ENCODE peak calls at places on chromosome 7, in eight cellular contexts. One of them, this sample, is unnamed.

GRCh38 chr7:158386355-158386618 is 201.3 kb downstream of the PTPRN2 start:
- DNase-seq in SHP77: no peak
- DNase-seq in mucosa of descending colon: no peak
- DNase-seq in A549: no peak
- DNase-seq in HEK293T: no peak
- DNase-seq in ecto neural progenitor cell: no peak
- DNase-seq in stimulated activated CD8-positive, alpha-beta memory T cell treated with anti-CD3 and anti-CD28 coated beads, Interleukin-12 subunit alpha, Interleukin-12 subunit beta, amount 100 ng/mL, for 4 hours: no peak
- DNase-seq in kidney glomerular epithelial cell: no peak
- DNase-seq in this sample: no peak

GRCh38 chr7:114334992-114335391 is 79.6 kb upstream of the FOXP2 start:
- DNase-seq in HEK293T: no peak
- DNase-seq in ecto neural progenitor cell: no peak
- DNase-seq in A549: no peak
- DNase-seq in kidney glomerular epithelial cell: no peak
- DNase-seq in stimulated activated CD8-positive, alpha-beta memory T cell treated with anti-CD3 and anti-CD28 coated beads, Interleukin-12 subunit alpha, Interleukin-12 subunit beta, amount 100 ng/mL, for 4 hours: no peak
- DNase-seq in SHP77: no peak
- DNase-seq in mucosa of descending colon: no peak
- DNase-seq in this sample: no peak

GRCh38 chr7:135361788-135362187 is 128.2 kb downstream of the STRA8 start:
- DNase-seq in mucosa of descending colon: no peak
- DNase-seq in ecto neural progenitor cell: no peak
- DNase-seq in kidney glomerular epithelial cell: no peak
- DNase-seq in A549: no peak
- DNase-seq in HEK293T: no peak
- DNase-seq in stimulated activated CD8-positive, alpha-beta memory T cell treated with anti-CD3 and anti-CD28 coated beads, Interleukin-12 subunit alpha, Interleukin-12 subunit beta, amount 100 ng/mL, for 4 hours: no peak
- DNase-seq in SHP77: no peak
- DNase-seq in this sample: no peak

GRCh38 chr7:102390697-102391484 is 5.3 kb upstream of the PRKRIP1 start:
- DNase-seq in ecto neural progenitor cell: peak
- DNase-seq in SHP77: peak
- DNase-seq in A549: peak
- DNase-seq in kidney glomerular epithelial cell: peak
- DNase-seq in mucosa of descending colon: peak
- DNase-seq in HEK293T: peak
- DNase-seq in stimulated activated CD8-positive, alpha-beta memory T cell treated with anti-CD3 and anti-CD28 coated beads, Interleukin-12 subunit alpha, Interleukin-12 subunit beta, amount 100 ng/mL, for 4 hours: peak
- DNase-seq in this sample: no peak

GRCh38 chr7:23373151-23374004 is 74.2 kb downstream of the MALSU1 start:
- DNase-seq in HEK293T: no peak
- DNase-seq in A549: no peak
- DNase-seq in ecto neural progenitor cell: no peak
- DNase-seq in mucosa of descending colon: no peak
- DNase-seq in stimulated activated CD8-positive, alpha-beta memory T cell treated with anti-CD3 and anti-CD28 coated beads, Interleukin-12 subunit alpha, Interleukin-12 subunit beta, amount 100 ng/mL, for 4 hours: peak
- DNase-seq in SHP77: peak
- DNase-seq in kidney glomerular epithelial cell: no peak
- DNase-seq in this sample: no peak

GRCh38 chr7:157690058-157690832 is 353.4 kb downstream of the DNAJB6 start:
- DNase-seq in ecto neural progenitor cell: peak
- DNase-seq in A549: no peak
- DNase-seq in SHP77: no peak
- DNase-seq in HEK293T: peak
- DNase-seq in mucosa of descending colon: no peak
- DNase-seq in kidney glomerular epithelial cell: no peak
- DNase-seq in stimulated activated CD8-positive, alpha-beta memory T cell treated with anti-CD3 and anti-CD28 coated beads, Interleukin-12 subunit alpha, Interleukin-12 subunit beta, amount 100 ng/mL, for 4 hours: no peak
- DNase-seq in this sample: no peak

GRCh38 chr7:24245362-24245761 is 38.6 kb upstream of the NPY start:
- DNase-seq in HEK293T: no peak
- DNase-seq in kidney glomerular epithelial cell: no peak
- DNase-seq in SHP77: no peak
- DNase-seq in stimulated activated CD8-positive, alpha-beta memory T cell treated with anti-CD3 and anti-CD28 coated beads, Interleukin-12 subunit alpha, Interleukin-12 subunit beta, amount 100 ng/mL, for 4 hours: no peak
- DNase-seq in ecto neural progenitor cell: no peak
- DNase-seq in mucosa of descending colon: no peak
- DNase-seq in A549: no peak
- DNase-seq in this sample: no peak

GRCh38 chr7:106773228-106773627 is 91.9 kb upstream of the PIK3CG start:
- DNase-seq in A549: no peak
- DNase-seq in HEK293T: no peak
- DNase-seq in stimulated activated CD8-positive, alpha-beta memory T cell treated with anti-CD3 and anti-CD28 coated beads, Interleukin-12 subunit alpha, Interleukin-12 subunit beta, amount 100 ng/mL, for 4 hours: no peak
- DNase-seq in mucosa of descending colon: no peak
- DNase-seq in ecto neural progenitor cell: no peak
- DNase-seq in SHP77: no peak
- DNase-seq in kidney glomerular epithelial cell: peak
- DNase-seq in this sample: no peak

GRCh38 chr7:18019562-18019961 is 8.1 kb downstream of the PRPS1L1 start:
- DNase-seq in HEK293T: no peak
- DNase-seq in kidney glomerular epithelial cell: peak
- DNase-seq in SHP77: no peak
- DNase-seq in mucosa of descending colon: no peak
- DNase-seq in ecto neural progenitor cell: no peak
- DNase-seq in A549: peak
- DNase-seq in stimulated activated CD8-positive, alpha-beta memory T cell treated with anti-CD3 and anti-CD28 coated beads, Interleukin-12 subunit alpha, Interleukin-12 subunit beta, amount 100 ng/mL, for 4 hours: no peak
- DNase-seq in this sample: no peak

GRCh38 chr7:50505553-50505952 is 55.4 kb upstream of the FIGNL1 start:
- DNase-seq in A549: no peak
- DNase-seq in stimulated activated CD8-positive, alpha-beta memory T cell treated with anti-CD3 and anti-CD28 coated beads, Interleukin-12 subunit alpha, Interleukin-12 subunit beta, amount 100 ng/mL, for 4 hours: no peak
- DNase-seq in HEK293T: no peak
- DNase-seq in kidney glomerular epithelial cell: no peak
- DNase-seq in SHP77: no peak
- DNase-seq in ecto neural progenitor cell: peak
- DNase-seq in mucosa of descending colon: no peak
- DNase-seq in this sample: no peak

GRCh38 chr7:148084138-148084537 is 506.4 kb upstream of the C7orf33 start:
- DNase-seq in mucosa of descending colon: peak
- DNase-seq in stimulated activated CD8-positive, alpha-beta memory T cell treated with anti-CD3 and anti-CD28 coated beads, Interleukin-12 subunit alpha, Interleukin-12 subunit beta, amount 100 ng/mL, for 4 hours: no peak
- DNase-seq in HEK293T: peak
- DNase-seq in A549: no peak
- DNase-seq in ecto neural progenitor cell: peak
- DNase-seq in SHP77: peak
- DNase-seq in kidney glomerular epithelial cell: peak
- DNase-seq in this sample: no peak

GRCh38 chr7:133009426-133009825 is 72.5 kb downstream of the CHCHD3 start:
- DNase-seq in A549: no peak
- DNase-seq in mucosa of descending colon: no peak
- DNase-seq in HEK293T: no peak
- DNase-seq in SHP77: no peak
- DNase-seq in kidney glomerular epithelial cell: no peak
- DNase-seq in stimulated activated CD8-positive, alpha-beta memory T cell treated with anti-CD3 and anti-CD28 coated beads, Interleukin-12 subunit alpha, Interleukin-12 subunit beta, amount 100 ng/mL, for 4 hours: no peak
- DNase-seq in ecto neural progenitor cell: no peak
- DNase-seq in this sample: no peak

GRCh38 chr7:146791344-146792300 is 675.0 kb downstream of the CNTNAP2 start:
- DNase-seq in A549: no peak
- DNase-seq in stimulated activated CD8-positive, alpha-beta memory T cell treated with anti-CD3 and anti-CD28 coated beads, Interleukin-12 subunit alpha, Interleukin-12 subunit beta, amount 100 ng/mL, for 4 hours: no peak
- DNase-seq in mucosa of descending colon: no peak
- DNase-seq in kidney glomerular epithelial cell: no peak
- DNase-seq in HEK293T: no peak
- DNase-seq in ecto neural progenitor cell: no peak
- DNase-seq in SHP77: no peak
- DNase-seq in this sample: no peak

GRCh38 chr7:43502941-43503340 is 80.0 kb upstream of the STK17A start:
- DNase-seq in A549: no peak
- DNase-seq in SHP77: no peak
- DNase-seq in stimulated activated CD8-positive, alpha-beta memory T cell treated with anti-CD3 and anti-CD28 coated beads, Interleukin-12 subunit alpha, Interleukin-12 subunit beta, amount 100 ng/mL, for 4 hours: no peak
- DNase-seq in mucosa of descending colon: no peak
- DNase-seq in HEK293T: no peak
- DNase-seq in ecto neural progenitor cell: no peak
- DNase-seq in kidney glomerular epithelial cell: no peak
- DNase-seq in this sample: no peak

GRCh38 chr7:64863969-64864368 is 39.1 kb upstream of the ZNF273 start:
- DNase-seq in A549: no peak
- DNase-seq in ecto neural progenitor cell: no peak
- DNase-seq in HEK293T: no peak
- DNase-seq in stimulated activated CD8-positive, alpha-beta memory T cell treated with anti-CD3 and anti-CD28 coated beads, Interleukin-12 subunit alpha, Interleukin-12 subunit beta, amount 100 ng/mL, for 4 hours: no peak
- DNase-seq in kidney glomerular epithelial cell: no peak
- DNase-seq in mucosa of descending colon: no peak
- DNase-seq in SHP77: no peak
- DNase-seq in this sample: no peak

GRCh38 chr7:153320728-153321127 is 561.2 kb downstream of the ACTR3B start:
- DNase-seq in HEK293T: no peak
- DNase-seq in kidney glomerular epithelial cell: no peak
- DNase-seq in ecto neural progenitor cell: no peak
- DNase-seq in stimulated activated CD8-positive, alpha-beta memory T cell treated with anti-CD3 and anti-CD28 coated beads, Interleukin-12 subunit alpha, Interleukin-12 subunit beta, amount 100 ng/mL, for 4 hours: no peak
- DNase-seq in A549: no peak
- DNase-seq in SHP77: no peak
- DNase-seq in mucosa of descending colon: no peak
- DNase-seq in this sample: no peak

GRCh38 chr7:73941836-73942551 is 81.0 kb downstream of the TMEM270 start:
- DNase-seq in HEK293T: no peak
- DNase-seq in mucosa of descending colon: no peak
- DNase-seq in stimulated activated CD8-positive, alpha-beta memory T cell treated with anti-CD3 and anti-CD28 coated beads, Interleukin-12 subunit alpha, Interleukin-12 subunit beta, amount 100 ng/mL, for 4 hours: no peak
- DNase-seq in SHP77: no peak
- DNase-seq in ecto neural progenitor cell: no peak
- DNase-seq in kidney glomerular epithelial cell: peak
- DNase-seq in A549: peak
- DNase-seq in this sample: no peak

GRCh38 chr7:131370523-131370968 is 42.9 kb downstream of the MKLN1 start:
- DNase-seq in HEK293T: no peak
- DNase-seq in ecto neural progenitor cell: no peak
- DNase-seq in kidney glomerular epithelial cell: peak
- DNase-seq in SHP77: no peak
- DNase-seq in A549: no peak
- DNase-seq in mucosa of descending colon: no peak
- DNase-seq in stimulated activated CD8-positive, alpha-beta memory T cell treated with anti-CD3 and anti-CD28 coated beads, Interleukin-12 subunit alpha, Interleukin-12 subunit beta, amount 100 ng/mL, for 4 hours: no peak
- DNase-seq in this sample: no peak

GRCh38 chr7:154441811-154442210 is 389.6 kb downstream of the DPP6 start:
- DNase-seq in SHP77: no peak
- DNase-seq in kidney glomerular epithelial cell: no peak
- DNase-seq in stimulated activated CD8-positive, alpha-beta memory T cell treated with anti-CD3 and anti-CD28 coated beads, Interleukin-12 subunit alpha, Interleukin-12 subunit beta, amount 100 ng/mL, for 4 hours: no peak
- DNase-seq in A549: no peak
- DNase-seq in ecto neural progenitor cell: no peak
- DNase-seq in mucosa of descending colon: no peak
- DNase-seq in HEK293T: no peak
- DNase-seq in this sample: no peak

GRCh38 chr7:134547738-134548054 is 1.2 kb upstream of the AKR1B15 start:
- DNase-seq in mucosa of descending colon: peak
- DNase-seq in A549: peak
- DNase-seq in stimulated activated CD8-positive, alpha-beta memory T cell treated with anti-CD3 and anti-CD28 coated beads, Interleukin-12 subunit alpha, Interleukin-12 subunit beta, amount 100 ng/mL, for 4 hours: no peak
- DNase-seq in ecto neural progenitor cell: no peak
- DNase-seq in HEK293T: peak
- DNase-seq in SHP77: no peak
- DNase-seq in kidney glomerular epithelial cell: no peak
- DNase-seq in this sample: no peak

GRCh38 chr7:98628916-98629525 is 11.9 kb downstream of the NPTX2 start:
- DNase-seq in HEK293T: no peak
- DNase-seq in mucosa of descending colon: no peak
- DNase-seq in A549: no peak
- DNase-seq in kidney glomerular epithelial cell: no peak
- DNase-seq in stimulated activated CD8-positive, alpha-beta memory T cell treated with anti-CD3 and anti-CD28 coated beads, Interleukin-12 subunit alpha, Interleukin-12 subunit beta, amount 100 ng/mL, for 4 hours: no peak
- DNase-seq in SHP77: no peak
- DNase-seq in ecto neural progenitor cell: peak
- DNase-seq in this sample: no peak

GRCh38 chr7:115654384-115655181 is 376.0 kb downstream of the TFEC start:
- DNase-seq in SHP77: no peak
- DNase-seq in stimulated activated CD8-positive, alpha-beta memory T cell treated with anti-CD3 and anti-CD28 coated beads, Interleukin-12 subunit alpha, Interleukin-12 subunit beta, amount 100 ng/mL, for 4 hours: no peak
- DNase-seq in HEK293T: no peak
- DNase-seq in A549: no peak
- DNase-seq in mucosa of descending colon: no peak
- DNase-seq in kidney glomerular epithelial cell: peak
- DNase-seq in ecto neural progenitor cell: no peak
- DNase-seq in this sample: no peak

GRCh38 chr7:102028206-102028826 is 210.9 kb downstream of the CUX1 start:
- DNase-seq in HEK293T: no peak
- DNase-seq in SHP77: no peak
- DNase-seq in A549: no peak
- DNase-seq in ecto neural progenitor cell: no peak
- DNase-seq in mucosa of descending colon: no peak
- DNase-seq in kidney glomerular epithelial cell: no peak
- DNase-seq in stimulated activated CD8-positive, alpha-beta memory T cell treated with anti-CD3 and anti-CD28 coated beads, Interleukin-12 subunit alpha, Interleukin-12 subunit beta, amount 100 ng/mL, for 4 hours: no peak
- DNase-seq in this sample: no peak

GRCh38 chr7:79282051-79282694 is 171.3 kb downstream of the MAGI2 start:
- DNase-seq in SHP77: peak
- DNase-seq in kidney glomerular epithelial cell: peak
- DNase-seq in stimulated activated CD8-positive, alpha-beta memory T cell treated with anti-CD3 and anti-CD28 coated beads, Interleukin-12 subunit alpha, Interleukin-12 subunit beta, amount 100 ng/mL, for 4 hours: no peak
- DNase-seq in mucosa of descending colon: peak
- DNase-seq in ecto neural progenitor cell: no peak
- DNase-seq in HEK293T: peak
- DNase-seq in A549: peak
- DNase-seq in this sample: no peak

GRCh38 chr7:152968003-152968402 is 208.5 kb downstream of the ACTR3B start:
- DNase-seq in A549: no peak
- DNase-seq in ecto neural progenitor cell: no peak
- DNase-seq in mucosa of descending colon: no peak
- DNase-seq in kidney glomerular epithelial cell: no peak
- DNase-seq in stimulated activated CD8-positive, alpha-beta memory T cell treated with anti-CD3 and anti-CD28 coated beads, Interleukin-12 subunit alpha, Interleukin-12 subunit beta, amount 100 ng/mL, for 4 hours: no peak
- DNase-seq in HEK293T: no peak
- DNase-seq in SHP77: no peak
- DNase-seq in this sample: no peak

GRCh38 chr7:98598846-98599615 is 18.1 kb upstream of the NPTX2 start:
- DNase-seq in mucosa of descending colon: peak
- DNase-seq in SHP77: no peak
- DNase-seq in HEK293T: no peak
- DNase-seq in kidney glomerular epithelial cell: no peak
- DNase-seq in A549: no peak
- DNase-seq in stimulated activated CD8-positive, alpha-beta memory T cell treated with anti-CD3 and anti-CD28 coated beads, Interleukin-12 subunit alpha, Interleukin-12 subunit beta, amount 100 ng/mL, for 4 hours: no peak
- DNase-seq in ecto neural progenitor cell: no peak
- DNase-seq in this sample: no peak

GRCh38 chr7:22121702-22122474 is 176.2 kb upstream of the CDCA7L start:
- DNase-seq in mucosa of descending colon: peak
- DNase-seq in ecto neural progenitor cell: no peak
- DNase-seq in stimulated activated CD8-positive, alpha-beta memory T cell treated with anti-CD3 and anti-CD28 coated beads, Interleukin-12 subunit alpha, Interleukin-12 subunit beta, amount 100 ng/mL, for 4 hours: no peak
- DNase-seq in HEK293T: no peak
- DNase-seq in SHP77: no peak
- DNase-seq in kidney glomerular epithelial cell: no peak
- DNase-seq in A549: no peak
- DNase-seq in this sample: peak

GRCh38 chr7:24138366-24138765 is 145.6 kb upstream of the NPY start:
- DNase-seq in A549: no peak
- DNase-seq in ecto neural progenitor cell: no peak
- DNase-seq in kidney glomerular epithelial cell: no peak
- DNase-seq in stimulated activated CD8-positive, alpha-beta memory T cell treated with anti-CD3 and anti-CD28 coated beads, Interleukin-12 subunit alpha, Interleukin-12 subunit beta, amount 100 ng/mL, for 4 hours: no peak
- DNase-seq in HEK293T: no peak
- DNase-seq in SHP77: no peak
- DNase-seq in mucosa of descending colon: no peak
- DNase-seq in this sample: no peak

GRCh38 chr7:12961910-12962309 is 274.5 kb downstream of the ARL4A start:
- DNase-seq in kidney glomerular epithelial cell: no peak
- DNase-seq in stimulated activated CD8-positive, alpha-beta memory T cell treated with anti-CD3 and anti-CD28 coated beads, Interleukin-12 subunit alpha, Interleukin-12 subunit beta, amount 100 ng/mL, for 4 hours: no peak
- DNase-seq in A549: no peak
- DNase-seq in SHP77: no peak
- DNase-seq in mucosa of descending colon: no peak
- DNase-seq in ecto neural progenitor cell: no peak
- DNase-seq in HEK293T: no peak
- DNase-seq in this sample: no peak

GRCh38 chr7:30309302-30309701 is 24.9 kb downstream of the ZNRF2 start:
- DNase-seq in ecto neural progenitor cell: no peak
- DNase-seq in SHP77: no peak
- DNase-seq in mucosa of descending colon: no peak
- DNase-seq in HEK293T: no peak
- DNase-seq in A549: no peak
- DNase-seq in kidney glomerular epithelial cell: no peak
- DNase-seq in stimulated activated CD8-positive, alpha-beta memory T cell treated with anti-CD3 and anti-CD28 coated beads, Interleukin-12 subunit alpha, Interleukin-12 subunit beta, amount 100 ng/mL, for 4 hours: no peak
- DNase-seq in this sample: no peak

GRCh38 chr7:6252310-6252709 is 20.1 kb downstream of the CYTH3 start:
- DNase-seq in ecto neural progenitor cell: no peak
- DNase-seq in mucosa of descending colon: no peak
- DNase-seq in HEK293T: no peak
- DNase-seq in A549: no peak
- DNase-seq in kidney glomerular epithelial cell: peak
- DNase-seq in stimulated activated CD8-positive, alpha-beta memory T cell treated with anti-CD3 and anti-CD28 coated beads, Interleukin-12 subunit alpha, Interleukin-12 subunit beta, amount 100 ng/mL, for 4 hours: no peak
- DNase-seq in SHP77: no peak
- DNase-seq in this sample: no peak

GRCh38 chr7:1647961-1648631 is 22.0 kb upstream of the ELFN1 start:
- DNase-seq in kidney glomerular epithelial cell: no peak
- DNase-seq in ecto neural progenitor cell: peak
- DNase-seq in stimulated activated CD8-positive, alpha-beta memory T cell treated with anti-CD3 and anti-CD28 coated beads, Interleukin-12 subunit alpha, Interleukin-12 subunit beta, amount 100 ng/mL, for 4 hours: no peak
- DNase-seq in SHP77: no peak
- DNase-seq in mucosa of descending colon: no peak
- DNase-seq in A549: no peak
- DNase-seq in HEK293T: no peak
- DNase-seq in this sample: no peak

GRCh38 chr7:8618441-8619070 is 185.1 kb downstream of the NXPH1 start:
- DNase-seq in SHP77: no peak
- DNase-seq in kidney glomerular epithelial cell: no peak
- DNase-seq in HEK293T: no peak
- DNase-seq in ecto neural progenitor cell: no peak
- DNase-seq in A549: no peak
- DNase-seq in stimulated activated CD8-positive, alpha-beta memory T cell treated with anti-CD3 and anti-CD28 coated beads, Interleukin-12 subunit alpha, Interleukin-12 subunit beta, amount 100 ng/mL, for 4 hours: no peak
- DNase-seq in mucosa of descending colon: no peak
- DNase-seq in this sample: no peak

GRCh38 chr7:46557295-46557711 is 636.2 kb upstream of the IGFBP3 start:
- DNase-seq in mucosa of descending colon: peak
- DNase-seq in HEK293T: no peak
- DNase-seq in A549: no peak
- DNase-seq in kidney glomerular epithelial cell: peak
- DNase-seq in ecto neural progenitor cell: no peak
- DNase-seq in SHP77: no peak
- DNase-seq in stimulated activated CD8-positive, alpha-beta memory T cell treated with anti-CD3 and anti-CD28 coated beads, Interleukin-12 subunit alpha, Interleukin-12 subunit beta, amount 100 ng/mL, for 4 hours: no peak
- DNase-seq in this sample: no peak